ENCODE peak calls at places on chromosomes 4 and X, in ten cellular contexts. X is CD8-positive, alpha-beta T cell; Z is BJ; O is transverse colon; W is lower leg skin; E is astrocyte of the spinal cord; L is Peyer's patch; Y is ascending aorta; D is AG09309; C is left ventricle myocardium inferior. V is an unnamed sample.

GRCh38 chrX:34528081-34528480 is 129.0 kb downstream of the TMEM47 start:
- DNase-seq in X (no peak), W (no peak), O (no peak), C (no peak), E (no peak), Y (no peak), Z (no peak), L (no peak), D (no peak), V (peak)

GRCh38 chr4:142265536-142265935 is 580.6 kb downstream of the INPP4B start:
- DNase-seq in C (no peak), X (no peak), E (peak), W (no peak), O (no peak), Z (peak), D (peak), Y (no peak), L (no peak), V (peak)

GRCh38 chr4:78320353-78320935 is 231.1 kb upstream of the ANXA3 start:
- DNase-seq in D (no peak), Y (no peak), C (no peak), O (no peak), Z (no peak), X (no peak), L (no peak), W (no peak), E (peak), V (no peak)

GRCh38 chr4:66489783-66490452 is 819.6 kb upstream of the EPHA5 start:
- DNase-seq in Y (no peak), E (peak), D (peak), X (no peak), L (no peak), W (no peak), O (no peak), C (no peak), Z (peak), V (peak)

GRCh38 chrX:8037593-8038348 is 110.6 kb upstream of the PNPLA4 start:
- DNase-seq in E (no peak), Z (no peak), C (no peak), O (no peak), Y (no peak), L (no peak), W (no peak), D (no peak), X (no peak), V (peak)

GRCh38 chr4:155164705-155165104 is 43.7 kb upstream of the NPY2R start:
- DNase-seq in O (no peak), Y (no peak), C (no peak), Z (no peak), W (no peak), L (no peak), X (no peak), D (no peak), E (no peak), V (no peak)

GRCh38 chr4:176291748-176292147 is 22.7 kb upstream of the ASB5 start:
- DNase-seq in W (no peak), L (no peak), X (no peak), C (no peak), D (no peak), E (no peak), O (no peak), Z (no peak), Y (no peak), V (no peak)

GRCh38 chr4:153705743-153706468 is 21.8 kb downstream of the TLR2 start:
- DNase-seq in W (no peak), D (no peak), Z (no peak), C (no peak), O (no peak), X (no peak), Y (no peak), E (no peak), L (no peak), V (no peak)

GRCh38 chr4:112947616-112948015 is 101.8 kb upstream of the ANK2 start:
- DNase-seq in Z (no peak), W (no peak), X (no peak), E (no peak), D (no peak), L (no peak), O (no peak), C (no peak), Y (no peak), V (no peak)

GRCh38 chrX:29466441-29466840 is 748.9 kb upstream of the MAGEB2 start:
- DNase-seq in O (no peak), X (no peak), E (peak), W (no peak), C (no peak), Y (no peak), D (no peak), L (no peak), Z (no peak), V (no peak)

GRCh38 chrX:57918750-57919436 is 8.6 kb upstream of the ZXDA start:
- DNase-seq in D (no peak), C (peak), Y (no peak), W (no peak), O (peak), X (no peak), L (no peak), Z (no peak), E (peak), V (peak)

GRCh38 chrX:107712231-107713204 is 63.1 kb downstream of the TSC22D3 start:
- DNase-seq in E (peak), X (peak), C (no peak), W (peak), L (peak), Z (no peak), D (no peak), O (peak), Y (no peak), V (peak)

GRCh38 chr4:183356173-183356825 is 34.1 kb upstream of the CLDN24 start:
- DNase-seq in C (no peak), W (peak), Y (no peak), L (no peak), Z (no peak), E (no peak), X (no peak), O (no peak), D (no peak), V (no peak)

GRCh38 chr4:141652161-141652778 is 15.9 kb downstream of the IL15 start:
- DNase-seq in Z (peak), X (no peak), E (peak), Y (no peak), L (no peak), W (no peak), D (peak), O (no peak), C (no peak), V (no peak)

GRCh38 chr4:169208090-169208455 is 62.7 kb downstream of the SH3RF1 start:
- DNase-seq in Z (no peak), Y (no peak), O (no peak), X (no peak), D (no peak), E (no peak), C (no peak), L (no peak), W (no peak), V (no peak)

GRCh38 chr4:10082459-10083272 is 33.9 kb downstream of the WDR1 start:
- DNase-seq in X (no peak), L (no peak), C (peak), D (no peak), Y (no peak), W (peak), Z (no peak), O (peak), E (no peak), V (no peak)

GRCh38 chr4:169270156-169270809 is 473 bp downstream of the SH3RF1 start:
- DNase-seq in Y (no peak), D (no peak), L (peak), C (peak), W (peak), E (peak), X (no peak), Z (no peak), O (peak), V (peak)

GRCh38 chr4:6640292-6641163 is at the start of gene MRFAP1:
- DNase-seq in W (peak), O (peak), Y (peak), X (peak), E (peak), L (peak), C (peak), D (peak), Z (peak), V (peak)
- TF ChIP-seq CTCF in W (no peak), O (no peak), Y (no peak), X (no peak), E (no peak), L (no peak), C (no peak), D (no peak), Z (no peak), V (no peak)

GRCh38 chr4:146639414-146639814 is 721 bp downstream of the POU4F2 start:
- DNase-seq in D (no peak), X (no peak), L (no peak), E (no peak), W (no peak), C (no peak), Z (no peak), Y (no peak), O (no peak), V (no peak)
- H3K4me3 ChIP-seq in D (no peak), X (no peak), L (no peak), E (no peak), W (no peak), C (peak), Z (no peak), Y (peak), O (no peak), V (no peak)

GRCh38 chr4:138948918-138949317 is 66.7 kb upstream of the NOCT start:
- DNase-seq in W (no peak), Z (no peak), D (no peak), O (no peak), L (no peak), Y (no peak), C (no peak), X (no peak), E (no peak), V (peak)
- TF ChIP-seq CTCF in W (no peak), Z (no peak), D (no peak), O (no peak), L (no peak), Y (no peak), C (no peak), X (no peak), E (no peak), V (no peak)

GRCh38 chr4:156596026-156596425 is 375.6 kb downstream of the PDGFC start:
- DNase-seq in Y (no peak), E (no peak), Z (no peak), D (no peak), C (no peak), X (no peak), O (no peak), L (no peak), W (no peak), V (no peak)
- H3K4me3 ChIP-seq in Y (no peak), E (no peak), Z (no peak), D (no peak), C (no peak), X (no peak), O (no peak), L (no peak), W (no peak), V (no peak)

DNA sequence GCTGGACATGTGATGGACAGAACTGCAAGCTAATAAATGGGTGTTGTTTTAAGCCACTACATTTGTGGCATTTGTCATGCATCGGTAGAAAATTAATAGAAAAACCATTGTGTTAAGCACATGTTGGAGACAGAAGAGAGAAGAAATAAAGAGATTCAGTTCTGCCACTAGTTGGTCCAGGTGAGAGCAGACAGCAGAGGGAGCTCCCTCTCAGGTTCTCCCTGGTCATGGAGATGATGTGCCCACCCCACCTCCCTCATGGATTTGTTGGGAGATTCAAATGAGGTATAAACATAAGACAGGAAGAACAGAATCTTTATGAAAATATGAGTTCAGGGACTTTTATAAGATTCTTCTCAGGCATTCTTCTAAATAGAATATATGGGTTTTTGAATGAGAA is 36.8 kb upstream of the OCIAD2 start:
- DNase-seq in L (no peak), E (no peak), D (no peak), W (no peak), Z (no peak), Y (no peak), O (no peak), C (no peak), X (no peak), V (peak)
- TF ChIP-seq CTCF in L (no peak), E (peak), D (peak), W (no peak), Z (peak), Y (no peak), O (no peak), C (no peak), X (no peak), V (peak)

GRCh38 chr4:6532658-6533057 is 42.3 kb upstream of the MAN2B2 start:
- DNase-seq in W (no peak), Z (no peak), Y (no peak), E (no peak), C (no peak), D (no peak), L (no peak), X (no peak), O (no peak), V (no peak)

GRCh38 chr4:6530964-6531363 is 44.0 kb upstream of the MAN2B2 start:
- DNase-seq in E (no peak), Z (no peak), D (no peak), X (no peak), O (no peak), Y (no peak), C (no peak), W (no peak), L (no peak), V (no peak)

GRCh38 chr4:6529021-6529420 is 46.0 kb upstream of the MAN2B2 start:
- DNase-seq in O (no peak), Z (no peak), E (no peak), C (no peak), L (no peak), W (no peak), X (no peak), D (no peak), Y (no peak), V (no peak)

GRCh38 chr4:6532102-6532501 is 42.9 kb upstream of the MAN2B2 start:
- DNase-seq in Z (no peak), X (no peak), Y (no peak), W (no peak), E (no peak), D (no peak), O (no peak), L (no peak), C (no peak), V (no peak)

DNA sequence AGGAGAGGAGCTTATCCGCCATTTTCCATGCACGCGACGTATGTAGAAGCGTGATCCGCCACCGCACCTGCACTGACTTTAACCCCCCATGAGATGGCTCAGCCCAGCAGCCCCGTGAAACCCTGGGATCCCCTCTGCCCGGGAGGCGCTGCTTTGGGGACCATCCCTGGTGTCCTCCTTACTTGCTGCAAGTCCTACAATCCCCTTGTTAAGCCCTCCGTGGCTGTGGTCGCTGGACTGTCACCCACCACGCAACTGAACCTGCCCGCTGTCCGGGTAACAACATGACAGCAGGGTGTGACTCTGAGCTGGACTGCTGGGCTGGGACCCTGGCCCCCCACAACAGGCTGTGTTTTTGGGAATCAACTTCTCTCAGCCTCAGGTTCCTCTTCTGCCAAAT is 44.7 kb upstream of the MAN2B2 start:
- DNase-seq in X (no peak), L (no peak), Z (no peak), W (no peak), C (no peak), E (no peak), Y (no peak), O (no peak), D (no peak), V (no peak)
- H3K4me3 ChIP-seq in X (no peak), L (no peak), Z (no peak), W (no peak), C (no peak), E (no peak), Y (no peak), O (no peak), D (no peak), V (no peak)

GRCh38 chr4:149065753-149066152 is 623.5 kb upstream of the NR3C2 start:
- DNase-seq in W (no peak), Z (no peak), X (no peak), Y (no peak), C (no peak), E (no peak), D (no peak), O (no peak), L (no peak), V (no peak)
- TF ChIP-seq CTCF in W (no peak), Z (no peak), X (no peak), Y (no peak), C (no peak), E (no peak), D (no peak), O (no peak), L (no peak), V (no peak)